ENCODE peak calls at places on chromosomes 5 and 9, in six cellular contexts. Y is GM23248, S is HCT116, P is MM.1S, D is PC-3, X is SK-N-SH. L is an unnamed sample.

GRCh38 chr5:172097356-172097755 is 90.7 kb downstream of the STK10 start:
- DNase-seq in Y (no peak), S (no peak), P (no peak), D (no peak), X (no peak), L (no peak)

GRCh38 chr5:115831163-115831768 is 10.1 kb downstream of the ATG12 start:
- DNase-seq in Y (peak; percentile 70), S (no peak), P (peak; percentile 15), D (peak; percentile 66), X (peak; percentile 46), L (peak; percentile 62)

GRCh38 chr9:133605856-133606721 is 3.1 kb downstream of the FAM163B start:
- DNase-seq in Y (no peak), S (no peak), P (no peak), D (no peak), X (no peak), L (no peak)

GRCh38 chr9:122265265-122265900 is 701 bp downstream of the MRRF start:
- DNase-seq in Y (peak; percentile 64), S (peak; percentile 18), P (peak; percentile 57), D (peak; percentile 37), X (no peak), L (no peak)

GRCh38 chr5:173689171-173689676 is 72.8 kb upstream of the BOD1 start:
- DNase-seq in Y (no peak), S (no peak), P (no peak), D (no peak), X (no peak), L (peak; percentile 24)

GRCh38 chr5:83632874-83633273 is 87.8 kb downstream of the HAPLN1 start:
- DNase-seq in Y (peak; percentile 10), S (peak; percentile 21), P (no peak), D (peak; percentile 65), X (no peak), L (no peak)

GRCh38 chr5:172564883-172565282 is 76.2 kb upstream of the NEURL1B start:
- DNase-seq in Y (no peak), S (no peak), P (no peak), D (no peak), X (no peak), L (no peak)

GRCh38 chr5:2007906-2008437 is 125.2 kb upstream of the IRX4 start:
- DNase-seq in Y (peak; percentile 4), S (no peak), P (no peak), D (no peak), X (no peak), L (no peak)

GRCh38 chr5:3778945-3779344 is 183.3 kb downstream of the IRX1 start:
- DNase-seq in Y (no peak), S (no peak), P (no peak), D (no peak), X (no peak), L (no peak)

GRCh38 chr5:115098041-115098702 is 71.5 kb downstream of the TRIM36 start:
- DNase-seq in Y (peak; percentile 70), S (peak; percentile 42), P (peak; percentile 57), D (peak; percentile 68), X (peak; percentile 63), L (peak; percentile 61)

GRCh38 chr9:20980713-20981481 is 50.5 kb downstream of the HACD4 start:
- DNase-seq in Y (peak; percentile 89), S (no peak), P (no peak), D (peak; percentile 62), X (no peak), L (no peak)

GRCh38 chr9:104984994-104985393 is 57.0 kb upstream of the ABCA1 start:
- DNase-seq in Y (no peak), S (no peak), P (no peak), D (no peak), X (peak; percentile 53), L (no peak)

GRCh38 chr5:106873558-106873957 is 797.2 kb downstream of the EFNA5 start:
- DNase-seq in Y (no peak), S (no peak), P (no peak), D (peak; percentile 60), X (no peak), L (no peak)

GRCh38 chr9:75226403-75227139 is 138.3 kb downstream of the OSTF1 start:
- DNase-seq in Y (no peak), S (no peak), P (no peak), D (no peak), X (no peak), L (no peak)

GRCh38 chr9:33139421-33140228 is 27.5 kb downstream of the B4GALT1 start:
- DNase-seq in Y (peak; percentile 88), S (no peak), P (no peak), D (no peak), X (no peak), L (peak; percentile 25)

GRCh38 chr5:145872486-145872885 is 328 bp downstream of the GRXCR2 start:
- DNase-seq in Y (no peak), S (no peak), P (no peak), D (no peak), X (no peak), L (no peak)

GRCh38 chr9:2673161-2673560 is 44.1 kb upstream of the KCNV2 start:
- DNase-seq in Y (no peak), S (no peak), P (no peak), D (no peak), X (no peak), L (no peak)

GRCh38 chr9:137108608-137109249 is 5.8 kb downstream of the DPP7 start:
- DNase-seq in Y (no peak), S (no peak), P (no peak), D (no peak), X (no peak), L (no peak)

GRCh38 chr5:172939045-172939444 is 20.2 kb upstream of the RPL26L1 start:
- DNase-seq in Y (peak; percentile 67), S (peak; percentile 26), P (no peak), D (peak; percentile 27), X (no peak), L (peak; percentile 50)

GRCh38 chr5:32850792-32851191 is 139.7 kb downstream of the NPR3 start:
- DNase-seq in Y (no peak), S (no peak), P (no peak), D (no peak), X (no peak), L (no peak)

GRCh38 chr9:125522328-125522725 is 184.7 kb downstream of the MAPKAP1 start:
- DNase-seq in Y (peak; percentile 77), S (no peak), P (no peak), D (peak; percentile 32), X (no peak), L (no peak)

GRCh38 chr5:95779611-95780010 is 42.9 kb downstream of the GLRX start:
- DNase-seq in Y (peak; percentile 59), S (no peak), P (no peak), D (no peak), X (no peak), L (no peak)

GRCh38 chr5:112276996-112277395 is 142.1 kb downstream of the EPB41L4A start:
- DNase-seq in Y (no peak), S (no peak), P (no peak), D (no peak), X (peak; percentile 30), L (peak; percentile 24)

GRCh38 chr5:172487671-172488070 is 33.3 kb upstream of the SH3PXD2B start:
- DNase-seq in Y (no peak), S (no peak), P (no peak), D (no peak), X (no peak), L (no peak)

GRCh38 chr5:179143446-179143845 is 83.3 kb downstream of the ZNF354C start:
- DNase-seq in Y (peak; percentile 70), S (peak; percentile 36), P (peak; percentile 13), D (no peak), X (no peak), L (peak; percentile 70)

GRCh38 chr5:134227259-134227658 is 1.4 kb upstream of the PPP2CA start:
- DNase-seq in Y (peak; percentile 70), S (no peak), P (no peak), D (no peak), X (peak; percentile 13), L (peak; percentile 71)

GRCh38 chr9:113155911-113156559 is 5.2 kb downstream of the SLC31A2 start:
- DNase-seq in Y (no peak), S (no peak), P (no peak), D (no peak), X (no peak), L (no peak)

GRCh38 chr5:5369051-5369450 is 53.4 kb upstream of the ICE1 start:
- DNase-seq in Y (no peak), S (no peak), P (no peak), D (no peak), X (no peak), L (no peak)

GRCh38 chr5:42991477-42992034 is 48.6 kb downstream of the ANXA2R start:
- DNase-seq in Y (no peak), S (no peak), P (no peak), D (no peak), X (no peak), L (no peak)

GRCh38 chr5:81045389-81045807 is 85.2 kb downstream of the RASGRF2 start:
- DNase-seq in Y (no peak), S (no peak), P (no peak), D (no peak), X (no peak), L (no peak)

GRCh38 chr5:8844206-8844605 is 701.7 kb downstream of the SEMA5A start:
- DNase-seq in Y (peak; percentile 45), S (no peak), P (no peak), D (no peak), X (no peak), L (no peak)

DNA sequence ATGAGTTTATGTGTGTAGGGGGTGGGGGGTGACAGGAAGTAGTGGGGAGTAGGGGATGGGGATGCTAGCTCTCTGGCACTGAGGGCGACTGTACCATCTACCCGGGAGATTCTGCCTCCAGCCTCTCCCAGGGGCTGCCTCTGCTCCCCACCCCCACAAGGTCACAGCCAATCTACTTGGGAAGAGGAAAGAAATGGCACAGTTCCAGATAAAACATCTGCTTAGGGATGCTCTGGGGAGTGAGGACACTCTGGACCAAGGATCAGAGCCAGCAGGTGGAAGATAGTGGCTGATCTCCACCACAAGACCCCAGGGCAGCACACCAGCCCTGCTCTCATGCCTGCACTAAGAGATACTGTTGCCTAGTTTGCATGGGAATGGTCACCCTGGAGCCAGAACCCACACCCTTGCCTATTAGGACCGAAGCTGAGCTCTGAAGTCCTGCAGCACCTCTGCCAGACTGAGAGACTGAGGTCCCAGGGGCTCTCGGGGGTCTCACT is 11.4 kb downstream of the ACSL6 start:
- DNase-seq in Y (no peak), S (no peak), P (no peak), D (no peak), X (peak; percentile 64), L (no peak)
- TF ChIP-seq EZH2phosphoT487 in Y (no peak), S (no peak), P (no peak), D (no peak), X (no peak), L (no peak)

GRCh38 chr5:37664551-37664950 is 175.3 kb downstream of the GDNF start:
- DNase-seq in Y (no peak), S (no peak), P (no peak), D (no peak), X (no peak), L (no peak)
- H3K4me2 ChIP-seq in Y (no peak overlapping the region), S (no peak overlapping the region), P (no peak overlapping the region), D (no peak overlapping the region), X (no peak overlapping the region), L (no peak overlapping the region)

GRCh38 chr5:159262859-159263568 is at the start of gene UBLCP1:
- DNase-seq in Y (peak; percentile 87), S (peak; percentile 78), P (peak; percentile 91), D (peak; percentile 75), X (peak; percentile 90), L (peak; percentile 84)
- H3K9ac ChIP-seq in Y (peak within 1 kb of the TSS; percentile 86), S (peak within 1 kb of the TSS; percentile 80), P (peak within 1 kb of the TSS; percentile 77), D (peak within 1 kb of the TSS; percentile 98), X (peak within 1 kb of the TSS; percentile 89), L (peak within 1 kb of the TSS; percentile 50)

GRCh38 chr5:17912794-17913193 is 278.5 kb downstream of the TAF11L14 start:
- DNase-seq in Y (no peak), S (no peak), P (peak; percentile 43), D (no peak), X (no peak), L (no peak)

GRCh38 chr5:17910318-17910717 is 276.1 kb downstream of the TAF11L14 start:
- DNase-seq in Y (peak; percentile 2), S (no peak), P (no peak), D (peak; percentile 91), X (no peak), L (no peak)

GRCh38 chr5:17907094-17907493 is 272.8 kb downstream of the TAF11L14 start:
- DNase-seq in Y (no peak), S (no peak), P (no peak), D (no peak), X (no peak), L (no peak)
- TF ChIP-seq EZH2phosphoT487 in Y (no peak), S (no peak), P (no peak), D (no peak), X (no peak), L (no peak)